ENCODE peak calls at places on chromosome 20, in five cellular contexts. A, J, X, W and C are unnamed samples.

GRCh38 chr20:41524980-41525613 is 93.1 kb downstream of the CHD6 start:
- DNase-seq in A (no peak), J (peak), X (no peak), W (no peak), C (peak)

GRCh38 chr20:49450281-49450707 is 32.2 kb downstream of the KCNB1 start:
- DNase-seq in A (no peak), J (no peak), X (peak), W (no peak), C (no peak)

GRCh38 chr20:61413752-61414151 is 161.7 kb downstream of the CDH4 start:
- DNase-seq in A (no peak), J (no peak), X (no peak), W (no peak), C (no peak)

GRCh38 chr20:31806564-31807355 is 12.4 kb upstream of the MYLK2 start:
- DNase-seq in A (no peak), J (no peak), X (no peak), W (no peak), C (no peak)

GRCh38 chr20:47993035-47993755 is 207.9 kb upstream of the SULF2 start:
- DNase-seq in A (no peak), J (no peak), X (no peak), W (no peak), C (no peak)

GRCh38 chr20:1802385-1803215 is 92.6 kb upstream of the SIRPA start:
- DNase-seq in A (no peak), J (peak), X (peak), W (peak), C (peak)

GRCh38 chr20:9269280-9269971 is 200.5 kb downstream of the PLCB4 start:
- DNase-seq in A (no peak), J (peak), X (no peak), W (no peak), C (no peak)

GRCh38 chr20:32155017-32155965 is 45.8 kb downstream of the TM9SF4 start:
- DNase-seq in A (peak), J (peak), X (peak), W (peak), C (peak)

GRCh38 chr20:22339091-22339881 is 245.1 kb downstream of the FOXA2 start:
- DNase-seq in A (peak), J (peak), X (peak), W (peak), C (peak)

GRCh38 chr20:31712564-31713311 is 9.9 kb downstream of the BCL2L1 start:
- DNase-seq in A (peak), J (peak), X (peak), W (peak), C (peak)

GRCh38 chr20:21633829-21634228 is 71.6 kb upstream of the PAX1 start:
- DNase-seq in A (no peak), J (no peak), X (no peak), W (no peak), C (no peak)

GRCh38 chr20:41304413-41305079 is 13.0 kb downstream of the ZHX3 start:
- DNase-seq in A (no peak), J (no peak), X (no peak), W (no peak), C (peak)

GRCh38 chr20:50559149-50559548 is 49.0 kb downstream of the PTPN1 start:
- DNase-seq in A (no peak), J (no peak), X (no peak), W (no peak), C (peak)

DNA sequence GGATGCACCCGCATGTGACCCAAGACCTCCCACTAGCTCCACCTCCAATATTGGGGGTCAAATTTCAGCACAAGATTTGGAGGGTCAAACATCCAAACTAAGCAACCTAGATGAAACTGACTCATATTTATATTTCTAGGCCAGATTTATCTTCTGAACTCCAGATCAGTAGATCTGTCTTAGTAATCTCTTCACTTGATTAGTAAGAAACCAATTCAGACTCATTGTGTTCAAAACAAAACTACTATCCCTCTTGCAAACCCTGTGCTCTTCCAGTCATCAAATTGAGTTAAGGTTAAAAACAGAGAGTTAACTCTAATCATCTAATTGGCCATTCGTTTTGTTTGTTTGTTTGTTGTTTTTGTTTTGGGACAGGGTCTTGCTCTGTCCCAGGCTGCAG is 43.3 kb downstream of the MKKS start:
- DNase-seq in A (no peak), J (no peak), X (no peak), W (no peak), C (no peak)
- TF ChIP-seq CTCF in A (no peak), J (no peak), X (no peak), W (no peak), C (no peak)

GRCh38 chr20:60024801-60025200 is 66.6 kb downstream of the CDH26 start:
- DNase-seq in A (no peak), J (no peak), X (no peak), W (no peak), C (no peak)
- TF ChIP-seq CTCF in A (no peak), J (no peak), X (no peak), W (no peak), C (no peak)

GRCh38 chr20:45771182-45771759 is 20.4 kb downstream of the WFDC3 start:
- DNase-seq in A (peak), J (peak), X (peak), W (peak), C (peak)
- TF ChIP-seq CTCF in A (peak), J (peak), X (peak), W (peak), C (peak)

GRCh38 chr20:12815369-12815768 is 193.4 kb upstream of the SPTLC3 start:
- DNase-seq in A (no peak), J (no peak), X (no peak), W (no peak), C (no peak)

GRCh38 chr20:12821249-12821648 is 187.5 kb upstream of the SPTLC3 start:
- DNase-seq in A (no peak), J (no peak), X (no peak), W (no peak), C (no peak)

GRCh38 chr20:12816009-12816408 is 192.8 kb upstream of the SPTLC3 start:
- DNase-seq in A (no peak), J (no peak), X (no peak), W (no peak), C (no peak)
- TF ChIP-seq CTCF in A (peak), J (no peak), X (no peak), W (no peak), C (no peak)

DNA sequence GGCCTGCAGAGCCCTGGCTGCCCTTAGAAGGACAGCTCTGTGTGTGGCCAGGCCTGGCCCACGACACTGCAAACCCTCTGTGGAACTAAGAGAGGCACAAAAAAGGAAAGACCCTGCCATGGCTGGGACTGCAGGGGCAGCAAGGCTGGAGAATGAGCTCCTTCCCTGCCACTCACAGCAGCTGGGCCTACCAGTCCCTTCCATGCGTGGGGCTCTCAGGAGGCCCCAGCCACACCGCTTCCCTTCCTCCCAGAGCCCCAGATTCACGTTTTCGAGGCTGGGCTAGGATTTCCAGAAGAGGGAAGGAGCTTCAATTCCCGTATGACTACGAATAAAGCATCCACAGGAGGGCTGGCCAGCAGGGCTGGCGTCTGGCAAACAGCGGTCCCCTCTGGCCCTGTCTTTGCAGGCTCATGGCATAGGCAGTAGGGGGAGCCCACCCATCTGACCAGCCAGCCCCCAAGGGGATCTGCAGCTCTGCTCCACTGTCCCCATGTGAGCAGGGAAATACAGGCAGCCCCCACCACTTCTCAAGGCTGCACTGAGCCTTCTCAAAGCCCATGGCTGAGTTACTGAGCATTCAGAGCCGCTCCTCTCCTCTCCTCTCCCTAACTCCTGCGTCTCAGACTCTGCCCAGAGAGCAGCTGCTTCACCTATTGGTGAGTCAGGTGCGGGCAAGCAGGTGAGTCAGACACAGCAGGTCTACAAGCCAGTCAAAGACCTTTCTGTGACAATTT is 53.1 kb downstream of the NINL start:
- DNase-seq in A (no peak), J (no peak), X (peak), W (no peak), C (peak)
- TF ChIP-seq CTCF in A (peak), J (peak), X (no peak), W (no peak), C (no peak)

GRCh38 chr20:39880890-39881289 is 808.1 kb downstream of the MAFB start:
- DNase-seq in A (no peak), J (peak), X (no peak), W (peak), C (peak)
- TF ChIP-seq CTCF in A (peak), J (peak), X (peak), W (no peak), C (peak)

GRCh38 chr20:35167787-35168186 is 4.1 kb upstream of the PROCR start:
- DNase-seq in A (no peak), J (no peak), X (no peak), W (no peak), C (no peak)
- TF ChIP-seq CTCF in A (no peak), J (no peak), X (no peak), W (no peak), C (no peak)

DNA sequence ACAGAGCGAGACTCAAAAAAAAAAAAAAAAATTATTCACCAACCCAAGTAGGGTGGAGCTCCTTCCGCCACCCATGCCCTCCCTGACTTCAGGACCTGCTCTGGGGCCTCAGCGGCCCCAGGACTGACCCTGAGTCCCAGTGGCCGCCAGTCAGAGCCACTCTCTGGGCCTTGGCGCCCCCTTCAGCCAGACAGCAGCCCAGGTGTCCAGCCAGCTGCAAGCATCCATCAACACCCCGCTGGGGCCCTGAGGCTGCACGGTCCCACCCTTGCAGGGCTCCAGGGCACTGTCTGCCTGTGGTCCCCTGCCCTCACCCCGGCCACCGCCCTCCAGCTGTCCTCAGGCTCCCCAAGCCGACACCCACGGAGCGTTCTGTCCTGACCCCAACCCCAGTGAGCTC is 11.4 kb upstream of the KCNQ2 start:
- DNase-seq in A (no peak), J (no peak), X (no peak), W (no peak), C (no peak)
- TF ChIP-seq CTCF in A (no peak), J (peak), X (no peak), W (no peak), C (no peak)